ENCODE peak calls at places on chromosomes 7 and 10, in five cellular contexts. V is heart right ventricle, Z is RPMI7951, K is mesothelial cell of epicardium, J is memory B cell. L is an unnamed sample.

GRCh38 chr7:158409120-158409519 is 178.5 kb downstream of the PTPRN2 start:
- DNase-seq in V (no peak), Z (no peak), K (no peak), J (no peak), L (no peak)

GRCh38 chr10:58994226-58995057 is 182.0 kb upstream of the PHYHIPL start:
- DNase-seq in V (no peak), Z (no peak), K (no peak), J (no peak), L (no peak)

GRCh38 chr7:108413782-108414492 is 42.3 kb downstream of the NRCAM start:
- DNase-seq in V (no peak), Z (no peak), K (no peak), J (no peak), L (no peak)

GRCh38 chr7:135958173-135958572 is 19.0 kb downstream of the MTPN start:
- DNase-seq in V (no peak), Z (no peak), K (no peak), J (no peak), L (no peak)

GRCh38 chr10:59817806-59818205 is 64.6 kb upstream of the MRLN start:
- DNase-seq in V (no peak), Z (peak), K (no peak), J (no peak), L (no peak)

GRCh38 chr10:88185830-88186229 is 322.4 kb downstream of the PTEN start:
- DNase-seq in V (no peak), Z (no peak), K (no peak), J (no peak), L (no peak)

GRCh38 chr7:94087664-94088352 is 83.7 kb upstream of the BET1 start:
- DNase-seq in V (no peak), Z (peak), K (no peak), J (peak), L (no peak)

GRCh38 chr10:99656199-99657064 is 2.9 kb upstream of the ENTPD7 start:
- DNase-seq in V (no peak), Z (no peak), K (no peak), J (no peak), L (no peak)

GRCh38 chr10:60810437-60811182 is 32.3 kb downstream of the CDK1 start:
- DNase-seq in V (no peak), Z (peak), K (no peak), J (no peak), L (no peak)

GRCh38 chr10:110647136-110647430 is 2.9 kb downstream of the RBM20 start:
- DNase-seq in V (no peak), Z (no peak), K (no peak), J (no peak), L (no peak)

GRCh38 chr7:84073476-84073875 is 121.1 kb downstream of the SEMA3A start:
- DNase-seq in V (no peak), Z (peak), K (no peak), J (no peak), L (no peak)

GRCh38 chr7:2724453-2725177 is 36.6 kb downstream of the AMZ1 start:
- DNase-seq in V (no peak), Z (no peak), K (no peak), J (no peak), L (no peak)

GRCh38 chr10:89683911-89684310 is 17.5 kb upstream of the KIF20B start:
- DNase-seq in V (no peak), Z (no peak), K (no peak), J (no peak), L (no peak)

GRCh38 chr10:11699546-11700097 is 42.6 kb upstream of the ECHDC3 start:
- DNase-seq in V (no peak), Z (no peak), K (no peak), J (no peak), L (no peak)

GRCh38 chr10:104230490-104230889 is 1.7 kb downstream of the CFAP43 start:
- DNase-seq in V (no peak), Z (no peak), K (no peak), J (no peak), L (no peak)

GRCh38 chr7:120774481-120774880 is 83.5 kb downstream of the TSPAN12 start:
- DNase-seq in V (no peak), Z (no peak), K (no peak), J (no peak), L (no peak)

GRCh38 chr7:28187012-28187411 is 6.4 kb upstream of the JAZF1 start:
- DNase-seq in V (no peak), Z (no peak), K (no peak), J (no peak), L (no peak)

GRCh38 chr7:50202052-50202555 is 102.4 kb upstream of the IKZF1 start:
- DNase-seq in V (no peak), Z (no peak), K (no peak), J (no peak), L (no peak)

GRCh38 chr7:81031243-81031642 is 112.4 kb upstream of the SEMA3C start:
- DNase-seq in V (no peak), Z (no peak), K (no peak), J (no peak), L (no peak)

GRCh38 chr7:8063706-8064297 is 95.2 kb downstream of the GLCCI1 start:
- DNase-seq in V (no peak), Z (peak), K (no peak), J (no peak), L (no peak)

GRCh38 chr7:128189231-128189930 is 51.7 kb upstream of the LEP start:
- DNase-seq in V (no peak), Z (no peak), K (no peak), J (no peak), L (no peak)

GRCh38 chr7:127447326-127447945 is 54.9 kb upstream of the ZNF800 start:
- DNase-seq in V (no peak), Z (peak), K (no peak), J (peak), L (no peak)